ENCODE peak calls at places on chromosome 13, in four cellular contexts. H, U, T and A are unnamed samples.

GRCh38 chr13:106630162-106630561 is 62.2 kb upstream of the ARGLU1 start:
- DNase-seq in H (no peak), U (no peak), T (no peak), A (no peak)

GRCh38 chr13:51364404-51365008 is 25.0 kb downstream of the SERPINE3 start:
- DNase-seq in U (no peak), H (no peak), T (no peak), A (no peak)

GRCh38 chr13:48210178-48210577 is 22.8 kb upstream of the ITM2B start:
- DNase-seq in H (no peak), U (no peak), T (no peak), A (peak)

GRCh38 chr13:114151565-114152284 is 19.3 kb upstream of the RASA3 start:
- DNase-seq in T (no peak), H (no peak), U (peak), A (no peak)

GRCh38 chr13:48333976-48334375 is 30.4 kb downstream of the RB1 start:
- DNase-seq in H (no peak), T (no peak), U (no peak), A (peak)

GRCh38 chr13:52428295-52428694 is 22.1 kb downstream of the VPS36 start:
- DNase-seq in T (no peak), U (no peak), H (no peak), A (no peak)

GRCh38 chr13:33235078-33235477 is 50.5 kb downstream of the STARD13 start:
- DNase-seq in H (no peak), T (no peak), U (no peak), A (peak)

GRCh38 chr13:19264711-19265110 is 83.1 kb upstream of the TUBA3C start:
- DNase-seq in U (no peak), H (no peak), T (no peak), A (no peak)

GRCh38 chr13:42345367-42345766 is 73.4 kb downstream of the AKAP11 start:
- DNase-seq in U (no peak), H (no peak), T (no peak), A (no peak)

GRCh38 chr13:91531646-91532045 is 133.2 kb downstream of the GPC5 start:
- DNase-seq in T (no peak), H (no peak), U (no peak), A (no peak)

GRCh38 chr13:90386090-90386489 is 961.4 kb upstream of the MIR17HG start:
- DNase-seq in T (no peak), H (no peak), U (no peak), A (no peak)

GRCh38 chr13:20350819-20351218 is 118.7 kb upstream of the GJB6 start:
- DNase-seq in T (no peak), H (no peak), U (no peak), A (no peak)

GRCh38 chr13:46831588-46832194 is 34.7 kb upstream of the ESD start:
- DNase-seq in H (no peak), U (peak), T (no peak), A (peak)

GRCh38 chr13:46154136-46154854 is 27.7 kb downstream of the LCP1 start:
- DNase-seq in H (no peak), U (no peak), T (no peak), A (no peak)

GRCh38 chr13:109784590-109785140 is 1.7 kb downstream of the IRS2 start:
- DNase-seq in U (peak), H (peak), T (peak), A (peak)

GRCh38 chr13:66347718-66348117 is 882.4 kb downstream of the PCDH9 start:
- DNase-seq in T (no peak), U (no peak), H (no peak), A (no peak)